ENCODE peak calls at places on chromosome 13, in four cellular contexts. R, W, A and Q are unnamed samples.

GRCh38 chr13:51235756-51236564 is 13.8 kb downstream of the FAM124A start:
- DNase-seq in A (no peak), W (no peak), R (no peak), Q (no peak)

GRCh38 chr13:66305960-66306617 is 924.0 kb downstream of the PCDH9 start:
- DNase-seq in R (no peak), W (no peak), A (no peak), Q (no peak)

GRCh38 chr13:72760189-72760588 is 21.5 kb downstream of the DIS3 start:
- DNase-seq in R (no peak), W (no peak), A (no peak), Q (no peak)

GRCh38 chr13:50133277-50133953 is 118.2 kb downstream of the KCNRG start:
- DNase-seq in W (no peak), A (no peak), R (peak), Q (no peak)

GRCh38 chr13:100547805-100548204 is 40.8 kb downstream of the GGACT start:
- DNase-seq in R (no peak), A (no peak), W (no peak), Q (no peak)

GRCh38 chr13:100811431-100811830 is 136.8 kb upstream of the TMTC4 start:
- DNase-seq in R (no peak), A (no peak), W (no peak), Q (no peak)

GRCh38 chr13:56975647-56976046 is 165.1 kb upstream of the PRR20A start:
- DNase-seq in A (no peak), R (no peak), W (no peak), Q (no peak)

GRCh38 chr13:44399045-44399444 is 25.4 kb downstream of the SERP2 start:
- DNase-seq in R (no peak), W (no peak), A (no peak), Q (no peak)

GRCh38 chr13:23695711-23696512 is 125.7 kb downstream of the TNFRSF19 start:
- DNase-seq in W (no peak), R (peak), A (no peak), Q (no peak)
- TF ChIP-seq NR2C2 in W (no peak), R (no peak), A (no peak), Q (no peak)

DNA sequence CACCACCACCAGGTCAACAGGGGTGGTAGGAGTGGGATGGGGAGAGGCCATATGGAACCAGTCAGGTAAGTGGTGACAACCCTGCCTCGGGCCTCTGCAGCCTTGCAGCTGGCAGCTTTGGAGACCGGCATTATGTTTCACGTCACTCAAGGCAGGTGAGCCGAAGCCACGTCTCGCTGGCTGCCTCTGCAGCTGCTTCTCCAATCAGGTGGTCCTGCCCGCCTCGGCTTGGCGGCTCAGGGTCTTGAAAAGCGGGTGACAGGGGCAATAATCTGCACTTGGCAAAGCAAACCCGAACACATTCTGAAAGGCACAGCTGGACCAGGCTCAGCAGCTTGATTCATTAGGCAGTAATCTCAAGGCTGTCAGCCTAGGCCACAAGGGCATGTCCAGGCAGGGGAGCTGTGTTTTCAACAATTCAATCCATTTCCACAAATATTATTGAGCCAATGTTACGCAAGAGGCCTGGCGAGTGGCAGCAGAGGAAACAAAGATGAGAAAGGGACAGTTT is 77.4 kb upstream of the PCDH8 start:
- DNase-seq in A (no peak), W (no peak), R (no peak), Q (no peak)
- TF ChIP-seq NR2C2 in A (no peak), W (no peak), R (no peak), Q (no peak)

DNA sequence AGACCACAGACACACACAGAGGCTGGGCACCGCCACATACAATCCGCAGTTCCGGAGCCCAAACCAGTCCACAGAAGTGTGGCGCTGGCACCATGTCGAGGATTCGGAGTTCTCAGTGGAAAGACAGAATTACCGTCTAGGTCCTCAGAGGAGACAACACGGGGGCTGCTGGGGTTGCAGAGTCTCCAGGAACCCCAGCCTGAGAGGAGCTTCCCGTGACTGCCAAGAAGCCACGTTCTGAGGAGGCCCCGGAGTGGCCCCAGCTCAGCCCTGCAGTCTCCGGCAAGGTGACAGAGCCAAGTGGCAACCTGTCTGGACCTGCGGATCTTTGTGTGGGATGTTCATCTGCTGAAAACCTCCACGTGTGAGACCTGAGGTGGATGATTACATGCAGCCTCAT is 7.3 kb upstream of the ADPRHL1 start:
- DNase-seq in R (no peak), A (no peak), W (no peak), Q (no peak)
- TF ChIP-seq NR2C2 in R (no peak), A (no peak), W (no peak), Q (no peak)

GRCh38 chr13:97225533-97225932 is 3.4 kb downstream of the MBNL2 start:
- DNase-seq in R (no peak), A (no peak), W (no peak), Q (no peak)

GRCh38 chr13:97222934-97223710 is 989 bp downstream of the MBNL2 start:
- DNase-seq in R (no peak), W (no peak), A (no peak), Q (no peak)

GRCh38 chr13:97223711-97224461 is 1.8 kb downstream of the MBNL2 start:
- DNase-seq in W (no peak), A (peak), R (no peak), Q (peak)

GRCh38 chr13:97226013-97226412 is 3.9 kb downstream of the MBNL2 start:
- DNase-seq in A (no peak), R (no peak), W (no peak), Q (no peak)

DNA sequence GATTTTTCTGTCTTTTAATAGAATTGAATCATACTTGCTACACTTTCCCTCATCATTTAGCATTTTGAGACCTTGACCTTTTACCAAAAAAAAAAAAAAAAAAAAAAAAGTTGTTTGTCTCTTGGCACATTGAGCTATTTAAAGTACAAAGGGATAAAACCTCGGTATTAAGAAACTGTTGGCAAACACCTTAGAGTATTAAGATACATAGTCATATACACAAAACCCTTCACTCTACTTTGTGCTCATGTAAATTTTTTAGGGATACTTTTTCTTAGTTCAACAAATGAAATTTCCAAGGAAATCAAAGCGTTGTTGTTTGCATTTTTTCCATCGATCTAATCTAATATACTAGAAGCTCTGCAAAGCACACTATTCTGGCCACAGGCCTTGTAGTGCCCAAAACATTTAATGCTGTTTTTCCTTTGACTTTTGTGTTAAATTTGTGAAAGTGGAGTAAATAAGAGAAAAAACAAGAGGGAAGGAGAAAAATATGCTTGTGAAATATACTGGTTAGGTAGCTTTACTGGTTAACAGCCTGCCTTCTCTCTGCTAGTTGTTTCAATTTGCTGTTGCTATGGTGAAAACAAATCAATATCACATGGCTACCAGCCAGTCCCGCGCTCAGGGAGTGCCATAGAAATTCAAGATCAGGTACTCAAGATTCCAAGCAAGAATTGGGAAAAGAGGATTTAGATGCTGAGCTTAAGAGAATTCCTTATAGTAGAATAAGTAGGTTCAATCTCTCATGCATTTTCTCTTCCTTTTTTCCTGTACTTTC is 2.6 kb downstream of the MBNL2 start:
- DNase-seq in A (peak), R (no peak), W (no peak), Q (no peak)
- TF ChIP-seq NR2C2 in A (no peak), R (no peak), W (no peak), Q (no peak)

GRCh38 chr13:99172951-99173350 is 27.7 kb upstream of the UBAC2 start:
- DNase-seq in R (no peak), W (no peak), A (no peak), Q (no peak)
- TF ChIP-seq NR2C2 in R (no peak), W (no peak), A (no peak), Q (no peak)

GRCh38 chr13:34764246-34764645 is 177.8 kb upstream of the NBEA start:
- DNase-seq in A (no peak), R (no peak), W (no peak), Q (no peak)

GRCh38 chr13:34765446-34766180 is 176.5 kb upstream of the NBEA start:
- DNase-seq in W (no peak), A (no peak), R (no peak), Q (no peak)

GRCh38 chr13:34772206-34772605 is 169.9 kb upstream of the NBEA start:
- DNase-seq in R (no peak), W (no peak), A (no peak), Q (no peak)

GRCh38 chr13:34772881-34773280 is 169.2 kb upstream of the NBEA start:
- DNase-seq in R (no peak), W (no peak), A (no peak), Q (no peak)

GRCh38 chr13:34767778-34768177 is 174.3 kb upstream of the NBEA start:
- DNase-seq in W (no peak), R (no peak), A (no peak), Q (no peak)
- TF ChIP-seq NR2C2 in W (no peak), R (no peak), A (no peak), Q (no peak)

DNA sequence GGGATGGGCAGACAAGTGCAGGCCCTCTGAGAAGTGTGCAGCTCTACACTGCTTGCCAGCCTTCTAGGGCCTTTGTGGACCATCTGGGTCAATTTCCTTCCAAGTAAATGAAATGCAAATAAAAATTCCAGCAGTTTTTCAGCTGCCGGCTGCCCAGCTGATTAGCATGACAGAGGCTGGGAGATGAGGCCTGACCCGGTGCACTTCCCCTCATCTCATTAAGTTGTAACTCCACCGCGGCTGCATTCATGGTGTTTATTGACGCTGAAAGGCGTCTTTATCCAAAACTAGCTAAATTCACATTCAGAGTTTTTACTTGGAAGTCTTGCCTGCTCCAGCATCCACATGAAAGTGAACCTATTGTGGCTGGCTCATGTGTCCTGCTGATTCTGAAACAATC is 47.4 kb upstream of the GSX1 start:
- DNase-seq in W (no peak), R (peak), A (no peak), Q (no peak)
- TF ChIP-seq NR2C2 in W (no peak), R (no peak), A (no peak), Q (no peak)

GRCh38 chr13:94073006-94073744 is 406.3 kb downstream of the DCT start:
- DNase-seq in A (no peak), W (no peak), R (no peak), Q (no peak)
- TF ChIP-seq NR2C2 in A (no peak), W (no peak), R (no peak), Q (no peak)

GRCh38 chr13:32878172-32878571 is 138.1 kb upstream of the KL start:
- DNase-seq in W (no peak), A (no peak), R (no peak), Q (no peak)
- TF ChIP-seq NR2C2 in W (no peak), A (no peak), R (no peak), Q (no peak)

GRCh38 chr13:26384587-26384986 is 130.7 kb downstream of the CDK8 start:
- DNase-seq in W (no peak), A (no peak), R (no peak), Q (no peak)
- TF ChIP-seq NR2C2 in W (no peak), A (no peak), R (no peak), Q (no peak)